ENCODE peak calls at places on chromosomes 16 and 17, in seven cellular contexts. J is heart right ventricle; L is CD4-positive, CD25-positive, alpha-beta regulatory T cell; Y is GM23338; K is uterus; M is lower lobe of right lung; A is neuronal stem cell. X is an unnamed sample. For H3K27me3, the result is how much of the 10 kb centered on the place peaks cover.

GRCh38 chr16:53865492-53865863 is 161.5 kb downstream of the FTO start:
- DNase-seq in M (no peak), J (no peak), A (no peak), L (no peak), Y (peak), K (no peak), X (peak)

GRCh38 chr16:85430523-85431381 is 182.4 kb upstream of the GSE1 start:
- DNase-seq in K (no peak), A (no peak), L (no peak), M (peak), Y (no peak), J (no peak), X (no peak)

GRCh38 chr17:33811006-33811760 is 443.9 kb upstream of the CCL2 start:
- DNase-seq in M (no peak), J (no peak), L (no peak), Y (peak), K (no peak), A (no peak), X (no peak)

GRCh38 chr17:1029196-1029911 is 32.4 kb downstream of the TIMM22 start:
- DNase-seq in A (no peak), K (peak), J (no peak), L (no peak), M (no peak), Y (no peak), X (no peak)

GRCh38 chr16:46873201-46873600 is 11.0 kb upstream of the GPT2 start:
- DNase-seq in M (no peak), J (no peak), Y (no peak), A (no peak), L (no peak), K (no peak), X (no peak)

GRCh38 chr17:30203471-30203981 is 32.0 kb downstream of the SLC6A4 start:
- DNase-seq in Y (peak), L (no peak), K (no peak), A (no peak), J (no peak), M (no peak), X (no peak)

GRCh38 chr16:75238853-75239371 is 12.5 kb downstream of the BCAR1 start:
- DNase-seq in Y (no peak), M (no peak), K (no peak), J (peak), L (no peak), A (no peak), X (no peak)

GRCh38 chr17:6793748-6794493 is 17.9 kb downstream of the FBXO39 start:
- DNase-seq in Y (no peak), K (no peak), M (no peak), A (no peak), L (no peak), J (no peak), X (no peak)

GRCh38 chr17:16941072-16941641 is 30.8 kb downstream of the TNFRSF13B start:
- DNase-seq in K (no peak), A (no peak), Y (no peak), L (no peak), J (no peak), M (no peak), X (no peak)

GRCh38 chr17:56173026-56173425 is 19.8 kb downstream of the ANKFN1 start:
- DNase-seq in K (no peak), J (no peak), Y (no peak), A (no peak), M (no peak), L (no peak), X (no peak)

GRCh38 chr16:185213-185612 is 5.0 kb downstream of the HBQ1 start:
- DNase-seq in L (no peak), M (no peak), J (no peak), A (no peak), Y (no peak), K (no peak), X (no peak)

GRCh38 chr17:70109497-70109896 is 34.5 kb downstream of the KCNJ16 start:
- DNase-seq in M (no peak), L (no peak), K (no peak), A (no peak), Y (no peak), J (peak), X (no peak)

GRCh38 chr16:85428168-85428898 is 184.8 kb upstream of the GSE1 start:
- DNase-seq in M (peak), J (no peak), L (peak), A (no peak), Y (peak), K (no peak), X (no peak)

GRCh38 chr17:4480929-4481898 is 17.5 kb upstream of the SPNS2 start:
- DNase-seq in K (no peak), M (peak), J (no peak), L (peak), Y (no peak), A (no peak), X (no peak)

GRCh38 chr16:48504216-48504615 is 105.8 kb downstream of the N4BP1 start:
- DNase-seq in M (no peak), L (no peak), Y (no peak), J (no peak), K (no peak), A (no peak), X (no peak)
- H3K4me3 ChIP-seq in M (no peak), L (no peak), Y (no peak), J (no peak), K (no peak), A (no peak), X (no peak)

GRCh38 chr16:50386139-50386538 is 17.4 kb upstream of the BRD7 start:
- DNase-seq in J (no peak), L (no peak), K (no peak), Y (no peak), M (no peak), A (no peak), X (peak)
- H3K27me3 ChIP-seq in J (under half), L (under half), K (under half), Y (under half), M (under half), A (under half), X (under half)

GRCh38 chr17:51456942-51457341 is 196.6 kb downstream of the UTP18 start:
- DNase-seq in M (no peak), A (no peak), J (no peak), K (no peak), Y (no peak), L (no peak), X (no peak)
- H3K4me3 ChIP-seq in M (no peak), A (no peak), J (no peak), K (no peak), Y (no peak), L (no peak), X (no peak)

GRCh38 chr17:45801386-45801785 is 17.3 kb downstream of the CRHR1 start:
- DNase-seq in Y (no peak), L (no peak), A (no peak), J (no peak), K (no peak), M (no peak), X (no peak)
- H3K27me3 ChIP-seq in Y (under half), L (under half), A (under half), J (under half), K (under half), M (under half), X (under half)

GRCh38 chr16:12348733-12349704 is 372.5 kb downstream of the SNX29 start:
- DNase-seq in A (no peak), K (no peak), J (no peak), Y (no peak), L (no peak), M (no peak), X (no peak)
- H3K4me3 ChIP-seq in A (no peak), K (no peak), J (no peak), Y (no peak), L (no peak), M (no peak), X (no peak)

GRCh38 chr16:29986931-29987330 is 8.5 kb downstream of the HIRIP3 start:
- DNase-seq in Y (no peak), J (no peak), M (peak), L (no peak), K (no peak), A (no peak), X (no peak)
- H3K27me3 ChIP-seq in Y (under half), J (under half), M (under half), L (under half), K (under half), A (under half), X (under half)

GRCh38 chr16:1639282-1639681 is 27.1 kb downstream of the CRAMP1 start:
- DNase-seq in A (no peak), M (no peak), J (no peak), K (no peak), Y (no peak), L (no peak), X (no peak)
- H3K4me3 ChIP-seq in A (no peak), M (no peak), J (no peak), K (no peak), Y (no peak), L (no peak), X (no peak)

GRCh38 chr16:65468121-65468520 is 346.3 kb upstream of the CDH11 start:
- DNase-seq in M (no peak), K (no peak), A (no peak), L (no peak), J (no peak), Y (no peak), X (no peak)
- H3K27me3 ChIP-seq in M (under half), K (under half), A (under half), L (under half), J (under half), Y (under half), X (under half)

X was measured in HAP-1.